ENCODE peak calls at places on chromosome 7, in eight cellular contexts. One of them, this sample, is unnamed.

GRCh38 chr7:95632609-95633008 is 36.3 kb upstream of the PDK4 start:
- DNase-seq in ureter: no peak
- DNase-seq in choroid plexus epithelial cell: peak; percentile 45
- DNase-seq in effector CD8-positive, alpha-beta T cell: no peak
- DNase-seq in LoVo: no peak
- DNase-seq in AG09309: no peak
- DNase-seq in NCI-H2081: no peak
- DNase-seq in hepatic stellate cell: no peak
- DNase-seq in this sample: no peak

GRCh38 chr7:17502209-17502810 is 203.9 kb downstream of the AHR start:
- DNase-seq in ureter: no peak
- DNase-seq in choroid plexus epithelial cell: no peak
- DNase-seq in effector CD8-positive, alpha-beta T cell: no peak
- DNase-seq in LoVo: no peak
- DNase-seq in AG09309: no peak
- DNase-seq in NCI-H2081: peak; percentile 29
- DNase-seq in hepatic stellate cell: no peak
- DNase-seq in this sample: no peak

GRCh38 chr7:1291040-1291689 is 58.5 kb downstream of the UNCX start:
- DNase-seq in ureter: no peak
- DNase-seq in choroid plexus epithelial cell: no peak
- DNase-seq in effector CD8-positive, alpha-beta T cell: no peak
- DNase-seq in LoVo: no peak
- DNase-seq in AG09309: peak; percentile 44
- DNase-seq in NCI-H2081: no peak
- DNase-seq in hepatic stellate cell: no peak
- DNase-seq in this sample: no peak

GRCh38 chr7:621572-622285 is 102.1 kb upstream of the PDGFA start:
- DNase-seq in ureter: no peak
- DNase-seq in choroid plexus epithelial cell: no peak
- DNase-seq in effector CD8-positive, alpha-beta T cell: no peak
- DNase-seq in LoVo: no peak
- DNase-seq in AG09309: no peak
- DNase-seq in NCI-H2081: no peak
- DNase-seq in hepatic stellate cell: no peak
- DNase-seq in this sample: no peak

GRCh38 chr7:115779561-115779960 is 251.0 kb downstream of the TFEC start:
- DNase-seq in ureter: no peak
- DNase-seq in choroid plexus epithelial cell: peak; percentile 2
- DNase-seq in effector CD8-positive, alpha-beta T cell: no peak
- DNase-seq in LoVo: no peak
- DNase-seq in AG09309: no peak
- DNase-seq in NCI-H2081: no peak
- DNase-seq in hepatic stellate cell: no peak
- DNase-seq in this sample: no peak

GRCh38 chr7:133207687-133208086 is 45.2 kb upstream of the EXOC4 start:
- DNase-seq in ureter: no peak
- DNase-seq in choroid plexus epithelial cell: peak; percentile 47
- DNase-seq in effector CD8-positive, alpha-beta T cell: no peak
- DNase-seq in LoVo: no peak
- DNase-seq in AG09309: no peak
- DNase-seq in NCI-H2081: no peak
- DNase-seq in hepatic stellate cell: no peak
- DNase-seq in this sample: no peak

GRCh38 chr7:156558198-156558597 is 82.4 kb upstream of the RNF32 start:
- DNase-seq in ureter: no peak
- DNase-seq in choroid plexus epithelial cell: peak; percentile 8
- DNase-seq in effector CD8-positive, alpha-beta T cell: no peak
- DNase-seq in LoVo: peak; percentile 52
- DNase-seq in AG09309: no peak
- DNase-seq in NCI-H2081: no peak
- DNase-seq in hepatic stellate cell: no peak
- DNase-seq in this sample: no peak

GRCh38 chr7:28807396-28807994 is 150.6 kb downstream of the TRIL start:
- DNase-seq in ureter: no peak
- DNase-seq in choroid plexus epithelial cell: no peak
- DNase-seq in effector CD8-positive, alpha-beta T cell: no peak
- DNase-seq in LoVo: peak; percentile 10
- DNase-seq in AG09309: no peak
- DNase-seq in NCI-H2081: no peak
- DNase-seq in hepatic stellate cell: no peak
- DNase-seq in this sample: no peak

GRCh38 chr7:70165477-70166170 is 567.3 kb downstream of the AUTS2 start:
- DNase-seq in ureter: no peak
- DNase-seq in choroid plexus epithelial cell: no peak
- DNase-seq in effector CD8-positive, alpha-beta T cell: no peak
- DNase-seq in LoVo: no peak
- DNase-seq in AG09309: no peak
- DNase-seq in NCI-H2081: no peak
- DNase-seq in hepatic stellate cell: no peak
- DNase-seq in this sample: no peak

GRCh38 chr7:21365866-21366624 is 61.8 kb upstream of the SP4 start:
- DNase-seq in ureter: no peak
- DNase-seq in choroid plexus epithelial cell: peak; percentile 87
- DNase-seq in effector CD8-positive, alpha-beta T cell: no peak
- DNase-seq in LoVo: peak; percentile 92
- DNase-seq in AG09309: no peak
- DNase-seq in NCI-H2081: peak; percentile 30
- DNase-seq in hepatic stellate cell: no peak
- DNase-seq in this sample: no peak

GRCh38 chr7:143013897-143014296 is 13.0 kb downstream of the OR9A2 start:
- DNase-seq in ureter: no peak
- DNase-seq in choroid plexus epithelial cell: peak; percentile 70
- DNase-seq in effector CD8-positive, alpha-beta T cell: no peak
- DNase-seq in LoVo: no peak
- DNase-seq in AG09309: peak; percentile 63
- DNase-seq in NCI-H2081: no peak
- DNase-seq in hepatic stellate cell: peak; percentile 34
- DNase-seq in this sample: peak; percentile 89

GRCh38 chr7:85075864-85076263 is 111.0 kb downstream of the SEMA3D start:
- DNase-seq in ureter: no peak
- DNase-seq in choroid plexus epithelial cell: no peak
- DNase-seq in effector CD8-positive, alpha-beta T cell: no peak
- DNase-seq in LoVo: no peak
- DNase-seq in AG09309: no peak
- DNase-seq in NCI-H2081: no peak
- DNase-seq in hepatic stellate cell: no peak
- DNase-seq in this sample: no peak

GRCh38 chr7:55252386-55252785 is 112.8 kb upstream of the LANCL2 start:
- DNase-seq in ureter: no peak
- DNase-seq in choroid plexus epithelial cell: no peak
- DNase-seq in effector CD8-positive, alpha-beta T cell: no peak
- DNase-seq in LoVo: no peak
- DNase-seq in AG09309: no peak
- DNase-seq in NCI-H2081: no peak
- DNase-seq in hepatic stellate cell: no peak
- DNase-seq in this sample: no peak

GRCh38 chr7:128122577-128123290 is 91.5 kb upstream of the LRRC4 start:
- DNase-seq in ureter: no peak
- DNase-seq in choroid plexus epithelial cell: peak; percentile 26
- DNase-seq in effector CD8-positive, alpha-beta T cell: no peak
- DNase-seq in LoVo: no peak
- DNase-seq in AG09309: no peak
- DNase-seq in NCI-H2081: no peak
- DNase-seq in hepatic stellate cell: no peak
- DNase-seq in this sample: no peak

GRCh38 chr7:1742555-1743303 is 72.7 kb downstream of the ELFN1 start:
- DNase-seq in ureter: peak; percentile 69
- DNase-seq in choroid plexus epithelial cell: peak; percentile 45
- DNase-seq in effector CD8-positive, alpha-beta T cell: no peak
- DNase-seq in LoVo: peak; percentile 85
- DNase-seq in AG09309: no peak
- DNase-seq in NCI-H2081: peak; percentile 17
- DNase-seq in hepatic stellate cell: no peak
- DNase-seq in this sample: no peak

GRCh38 chr7:159154243-159154642 is 9.6 kb upstream of the VIPR2 start:
- DNase-seq in ureter: no peak
- DNase-seq in choroid plexus epithelial cell: no peak
- DNase-seq in effector CD8-positive, alpha-beta T cell: no peak
- DNase-seq in LoVo: no peak
- DNase-seq in AG09309: no peak
- DNase-seq in NCI-H2081: no peak
- DNase-seq in hepatic stellate cell: no peak
- DNase-seq in this sample: no peak

This sample was measured in amniotic stem cell.